ENCODE peak calls at places on chromosomes 13 and 19, in nine cellular contexts. C is cardiac fibroblast, P is fibroblast of the aortic adventitia, M is stomach, R is AG10803, G is PC-9, K is BJ, N is lower lobe of right lung, B is dorsolateral prefrontal cortex. H is an unnamed sample.
A peak's percentile ranks its signal among the peaks of the same experiment; 100 is the strongest.

GRCh38 chr13:99977912-99978780 is 3.4 kb upstream of the ZIC2 start:
- DNase-seq in B (no peak), R (no peak), P (no peak), C (no peak), G (no peak), N (no peak), K (no peak), M (no peak), H (no peak)

GRCh38 chr19:53900191-53900860 is 8.8 kb upstream of the CACNG7 start:
- DNase-seq in B (no peak), K (no peak), R (no peak), N (no peak), P (no peak), C (no peak), G (no peak), M (no peak), H (no peak)

GRCh38 chr19:39304185-39304513 is 7.9 kb downstream of the IFNL1 start:
- DNase-seq in R (no peak), G (no peak), N (no peak), B (no peak), M (no peak), C (no peak), K (no peak), P (no peak), H (no peak)

GRCh38 chr13:74573654-74574053 is 439.4 kb upstream of the KLF12 start:
- DNase-seq in K (no peak), R (no peak), P (no peak), M (no peak), B (no peak), N (no peak), C (no peak), G (no peak), H (no peak)

GRCh38 chr19:35118268-35119026 is 2.8 kb downstream of the FXYD3 start:
- DNase-seq in R (no peak), P (no peak), C (no peak), K (no peak), B (no peak), N (peak; percentile 87), G (peak; percentile 82), M (peak; percentile 71), H (no peak)

GRCh38 chr13:98476106-98476505 is 100.8 kb downstream of the STK24 start:
- DNase-seq in G (no peak), P (no peak), R (no peak), B (no peak), K (no peak), M (no peak), C (no peak), N (no peak), H (no peak)

GRCh38 chr19:31781542-31781941 is 432.3 kb upstream of the TSHZ3 start:
- DNase-seq in C (no peak), K (no peak), G (no peak), N (no peak), R (no peak), B (no peak), P (no peak), M (no peak), H (no peak)

GRCh38 chr19:51468545-51468920 is 9.8 kb upstream of the CEACAM18 start:
- DNase-seq in B (no peak), G (no peak), P (no peak), K (no peak), R (no peak), M (no peak), C (no peak), N (no peak), H (no peak)

GRCh38 chr19:33397536-33398360 is 24.2 kb downstream of the CEBPG start:
- DNase-seq in R (no peak), P (no peak), G (no peak), K (no peak), B (peak; percentile 24), N (peak; percentile 34), C (no peak), M (no peak), H (peak; percentile 89)

GRCh38 chr13:100899720-100900316 is 225.2 kb upstream of the TMTC4 start:
- DNase-seq in R (no peak), B (no peak), G (no peak), N (no peak), P (no peak), K (no peak), C (no peak), M (no peak), H (no peak)

GRCh38 chr19:46861691-46862503 is 1.1 kb downstream of the ARHGAP35 start:
- DNase-seq in K (no peak), C (peak; percentile 28), P (peak; percentile 39), R (no peak), B (no peak), G (peak; percentile 21), M (peak; percentile 28), N (no peak), H (no peak)

GRCh38 chr13:28047784-28048388 is 52.5 kb downstream of the FLT3 start:
- DNase-seq in G (no peak), P (no peak), M (no peak), K (no peak), B (no peak), R (peak; percentile 26), N (no peak), C (no peak), H (no peak)

GRCh38 chr19:8655340-8655709 is 24.9 kb downstream of the NFILZ start:
- DNase-seq in K (no peak), N (no peak), R (no peak), B (no peak), G (no peak), P (no peak), C (no peak), M (no peak), H (no peak)

GRCh38 chr13:36082396-36082795 is 48.8 kb downstream of the DCLK1 start:
- DNase-seq in C (no peak), M (no peak), R (no peak), P (no peak), G (no peak), K (no peak), N (no peak), B (no peak), H (no peak)

GRCh38 chr19:10625762-10626138 is 397 bp downstream of the SLC44A2 start:
- DNase-seq in P (no peak), R (no peak), G (no peak), N (no peak), B (no peak), C (no peak), M (no peak), K (no peak), H (no peak)

GRCh38 chr13:67228031-67228430 is 2.1 kb downstream of the PCDH9 start:
- DNase-seq in M (no peak), P (no peak), C (peak; percentile 29), K (no peak), N (no peak), B (no peak), G (no peak), R (no peak), H (no peak)

DNA sequence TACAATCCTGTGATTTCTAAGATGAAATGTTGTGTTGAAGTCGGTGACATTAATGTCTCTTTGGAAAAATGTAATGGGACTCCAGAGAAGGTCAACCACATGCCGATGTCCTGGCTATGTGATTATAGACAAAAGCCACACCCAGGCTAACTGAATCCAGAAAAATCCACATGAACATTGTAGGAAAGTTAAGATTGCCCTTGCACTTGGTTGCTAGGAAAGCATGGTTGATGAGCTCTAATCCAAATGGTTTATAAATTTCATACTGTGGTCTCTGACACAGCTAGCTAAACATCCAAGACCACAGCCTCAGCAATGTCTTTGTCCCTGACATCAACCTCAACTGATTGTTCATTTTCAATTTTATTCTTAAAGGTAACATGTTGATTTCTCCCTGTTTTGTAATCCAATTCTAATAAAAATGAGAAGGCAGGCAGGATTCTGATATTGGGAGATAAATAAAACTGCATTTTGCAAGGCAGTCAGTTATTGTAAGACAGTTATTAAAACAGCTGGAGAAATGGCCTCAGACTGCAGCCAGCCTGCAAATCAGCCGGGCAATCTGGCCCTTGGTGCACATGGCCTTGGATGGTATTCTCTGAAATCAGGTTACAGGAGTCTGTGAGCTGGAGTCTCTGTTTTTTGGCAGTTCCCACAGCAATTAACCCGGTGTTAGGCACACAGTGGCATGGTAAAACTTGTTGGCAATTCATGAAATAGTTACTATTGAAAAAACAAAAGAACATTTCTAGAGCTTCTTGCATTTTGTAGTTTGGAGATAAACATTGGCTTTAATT is 93.9 kb downstream of the STARD13 start:
- DNase-seq in G (no peak), N (no peak), M (no peak), C (no peak), K (no peak), P (no peak), R (peak; percentile 55), B (no peak), H (no peak)
- TF ChIP-seq CTCF in G (no peak), N (no peak), M (no peak), C (no peak), K (no peak), P (no peak), R (no peak), B (no peak), H (no peak)

GRCh38 chr19:23996549-23996948 is 81.9 kb downstream of the ZNF726 start:
- DNase-seq in R (no peak), K (no peak), M (no peak), P (no peak), N (no peak), B (no peak), C (no peak), G (no peak), H (no peak)
- TF ChIP-seq CTCF in R (peak; percentile 34), K (peak; percentile 26), M (no peak), P (peak; percentile 42), N (peak; percentile 37), B (no peak), C (peak; percentile 45), G (peak; percentile 64), H (peak; percentile 47)

GRCh38 chr13:112657850-112658445 is 31.9 kb upstream of the ATP11A start:
- DNase-seq in M (no peak), G (peak; percentile 66), N (peak; percentile 16), B (no peak), P (peak; percentile 40), R (peak; percentile 61), K (no peak), C (peak; percentile 73), H (peak; percentile 67)
- TF ChIP-seq CTCF in M (no peak), G (no peak), N (no peak), B (no peak), P (no peak), R (no peak), K (no peak), C (no peak), H (no peak)

GRCh38 chr19:43562698-43563241 is 12.6 kb downstream of the XRCC1 start:
- DNase-seq in N (peak; percentile 88), R (peak; percentile 94), C (peak; percentile 87), B (peak; percentile 90), M (peak; percentile 65), G (no peak), P (peak; percentile 23), K (peak; percentile 26), H (peak; percentile 86)

GRCh38 chr19:43562211-43562697 is 13.1 kb downstream of the XRCC1 start:
- DNase-seq in K (no peak), N (no peak), C (no peak), M (no peak), B (no peak), P (no peak), R (no peak), G (no peak), H (peak; percentile 32)

GRCh38 chr19:43563816-43564215 is 11.5 kb downstream of the XRCC1 start:
- DNase-seq in G (no peak), K (no peak), R (no peak), P (no peak), B (no peak), C (no peak), M (no peak), N (no peak), H (no peak)

GRCh38 chr19:43561144-43561970 is 14.0 kb downstream of the XRCC1 start:
- DNase-seq in B (no peak), P (no peak), R (no peak), C (no peak), M (no peak), G (no peak), N (no peak), K (no peak), H (peak; percentile 18)

GRCh38 chr19:43560687-43561086 is 14.6 kb downstream of the XRCC1 start:
- DNase-seq in P (no peak), M (no peak), G (no peak), K (no peak), R (no peak), N (no peak), C (peak; percentile 8), B (no peak), H (peak; percentile 43)
- TF ChIP-seq CTCF in P (no peak), M (no peak), G (no peak), K (no peak), R (peak; percentile 14), N (no peak), C (peak; percentile 39), B (no peak), H (peak; percentile 25)

H was measured in chondrocyte.